ENCODE peak calls at places on chromosome 16, in seven cellular contexts. W is nucleus accumbens; E is activated naive CD4-positive, alpha-beta T cell treated with Interleukin-2 at 50 U/mL for 16 hours; L is amniotic stem cell; G is SK-N-SH; D is activated effector memory CD4-positive, alpha-beta T cell treated with anti-CD3 and anti-CD28 coated beads, Interleukin-2, amount 50 U/mL, for 16 hours; N is AML-193. Q is an unnamed sample.

GRCh38 chr16:24309222-24309905 is 53.2 kb downstream of the CACNG3 start:
- DNase-seq in L (no peak), N (no peak), D (no peak), W (no peak), G (no peak), E (no peak), Q (peak; percentile 73)

GRCh38 chr16:56812884-56813283 is 52.1 kb upstream of the SLC12A3 start:
- DNase-seq in W (no peak), N (no peak), L (no peak), G (no peak), E (no peak), D (no peak), Q (no peak)

GRCh38 chr16:66306366-66307150 is 59.9 kb upstream of the CDH5 start:
- DNase-seq in E (no peak), G (no peak), W (no peak), D (peak; percentile 54), L (no peak), N (no peak), Q (no peak)

GRCh38 chr16:27749547-27749875 is 199.6 kb downstream of the KATNIP start:
- DNase-seq in E (no peak), L (no peak), W (no peak), G (no peak), D (no peak), N (no peak), Q (no peak)

GRCh38 chr16:61595605-61596004 is 440.6 kb downstream of the CDH8 start:
- DNase-seq in W (no peak), D (no peak), G (no peak), N (no peak), E (no peak), L (no peak), Q (no peak)

GRCh38 chr16:3180445-3180878 is 7.5 kb upstream of the OR1F1 start:
- DNase-seq in E (no peak), L (no peak), D (no peak), G (no peak), N (no peak), W (no peak), Q (no peak)

GRCh38 chr16:67243481-67243880 is 3.8 kb downstream of the FHOD1 start:
- DNase-seq in L (no peak), W (no peak), G (no peak), E (no peak), N (no peak), D (peak; percentile 56), Q (no peak)

GRCh38 chr16:12178251-12178990 is 201.9 kb downstream of the SNX29 start:
- DNase-seq in E (no peak), L (no peak), N (no peak), D (no peak), G (no peak), W (no peak), Q (no peak)

GRCh38 chr16:89899879-89900481 is 18.7 kb upstream of the MC1R start:
- DNase-seq in N (no peak), G (no peak), L (no peak), D (no peak), E (no peak), W (no peak), Q (no peak)

GRCh38 chr16:57169327-57169726 is 16.5 kb downstream of the PSME3IP1 start:
- DNase-seq in N (no peak), G (no peak), L (no peak), D (no peak), E (no peak), W (no peak), Q (no peak)

GRCh38 chr16:56269276-56269675 is 78.0 kb downstream of the GNAO1 start:
- DNase-seq in L (no peak), D (no peak), G (no peak), N (no peak), W (no peak), E (no peak), Q (no peak)